ENCODE peak calls at places on chromosome 3, in seven cellular contexts. T, B, F, A, P, V and E are unnamed samples.

GRCh38 chr3:114552527-114552812 is 258.6 kb downstream of the TIGIT start:
- DNase-seq in P (no peak), F (no peak), V (peak; percentile 4), A (no peak), T (no peak), B (no peak), E (no peak)

GRCh38 chr3:36319683-36320082 is 60.6 kb upstream of the STAC start:
- DNase-seq in F (no peak), A (no peak), B (peak; percentile 24), T (no peak), V (no peak), P (no peak), E (no peak)

GRCh38 chr3:159669753-159670152 is 318.9 kb upstream of the IL12A start:
- DNase-seq in P (peak; percentile 18), T (no peak), B (peak; percentile 11), A (no peak), V (peak; percentile 73), F (no peak), E (no peak)

GRCh38 chr3:52527039-52527731 is 6.5 kb downstream of the NT5DC2 start:
- DNase-seq in B (peak; percentile 15), P (no peak), T (no peak), A (no peak), V (no peak), F (no peak), E (no peak)

GRCh38 chr3:179088306-179088705 is 16.7 kb upstream of the ZMAT3 start:
- DNase-seq in F (no peak), B (no peak), P (no peak), V (no peak), A (no peak), T (no peak), E (peak; percentile 36)

GRCh38 chr3:39121626-39122025 is 14.1 kb downstream of the TTC21A start:
- DNase-seq in A (no peak), V (no peak), P (no peak), T (no peak), B (no peak), F (no peak), E (peak; percentile 51)

GRCh38 chr3:160477750-160478149 is 28.2 kb upstream of the TRIM59 start:
- DNase-seq in F (no peak), A (no peak), B (no peak), P (no peak), V (no peak), T (peak; percentile 43), E (no peak)

GRCh38 chr3:130971208-130971607 is 55.4 kb downstream of the ASTE1 start:
- DNase-seq in F (peak; percentile 38), V (no peak), T (peak; percentile 55), A (no peak), B (no peak), P (no peak), E (no peak)

GRCh38 chr3:45534580-45535080 is 59.9 kb upstream of the LIMD1 start:
- DNase-seq in V (no peak), T (no peak), B (no peak), F (no peak), A (no peak), P (no peak), E (no peak)

GRCh38 chr3:114659109-114660081 is 365.6 kb downstream of the TIGIT start:
- DNase-seq in T (peak; percentile 30), F (no peak), A (no peak), B (peak; percentile 6), V (peak; percentile 23), P (no peak), E (no peak)

GRCh38 chr3:102941761-102942160 is 506.9 kb downstream of the ZPLD1 start:
- DNase-seq in B (no peak), F (no peak), T (no peak), P (no peak), A (no peak), V (no peak), E (no peak)

GRCh38 chr3:173396191-173397041 is 1.1 kb upstream of the NLGN1 start:
- DNase-seq in A (peak; percentile 43), T (peak; percentile 36), F (no peak), B (peak; percentile 44), V (peak; percentile 16), P (peak; percentile 37), E (no peak)

GRCh38 chr3:157459706-157460105 is 23.1 kb downstream of the PTX3 start:
- DNase-seq in B (no peak), P (no peak), F (peak; percentile 71), T (no peak), A (no peak), V (no peak), E (no peak)

GRCh38 chr3:170301404-170301803 is 56.1 kb upstream of the SKIL start:
- DNase-seq in P (no peak), V (no peak), A (no peak), B (no peak), F (no peak), T (peak; percentile 73), E (peak; percentile 7)

GRCh38 chr3:8641472-8641871 is 3.1 kb downstream of the SSUH2 start:
- DNase-seq in F (no peak), B (no peak), A (no peak), V (no peak), T (no peak), P (no peak), E (no peak)

GRCh38 chr3:17233398-17233800 is 348.6 kb downstream of the PLCL2 start:
- DNase-seq in A (peak; percentile 71), V (peak; percentile 65), F (peak; percentile 97), P (peak; percentile 45), B (peak; percentile 74), T (peak; percentile 81), E (peak; percentile 83)

GRCh38 chr3:42140665-42141203 is 49.6 kb downstream of the TRAK1 start:
- DNase-seq in F (no peak), P (no peak), T (no peak), A (no peak), B (no peak), V (no peak), E (no peak)

GRCh38 chr3:156576887-156577427 is 22.0 kb upstream of the SSR3 start:
- DNase-seq in A (no peak), F (no peak), P (no peak), T (no peak), V (no peak), B (no peak), E (no peak)

GRCh38 chr3:170572665-170573253 is 13.1 kb downstream of the SLC7A14 start:
- DNase-seq in V (peak; percentile 41), B (no peak), P (no peak), T (peak; percentile 89), F (peak; percentile 85), A (peak; percentile 80), E (no peak)

GRCh38 chr3:195009607-195010006 is 261.4 kb downstream of the XXYLT1 start:
- DNase-seq in T (no peak), B (no peak), V (no peak), A (no peak), F (no peak), P (no peak), E (no peak)
- H3K4me3 ChIP-seq in T (no peak overlapping the region), B (no peak overlapping the region), V (no peak overlapping the region), A (no peak overlapping the region), F (no peak overlapping the region), P (no peak overlapping the region), E (no peak overlapping the region)

DNA sequence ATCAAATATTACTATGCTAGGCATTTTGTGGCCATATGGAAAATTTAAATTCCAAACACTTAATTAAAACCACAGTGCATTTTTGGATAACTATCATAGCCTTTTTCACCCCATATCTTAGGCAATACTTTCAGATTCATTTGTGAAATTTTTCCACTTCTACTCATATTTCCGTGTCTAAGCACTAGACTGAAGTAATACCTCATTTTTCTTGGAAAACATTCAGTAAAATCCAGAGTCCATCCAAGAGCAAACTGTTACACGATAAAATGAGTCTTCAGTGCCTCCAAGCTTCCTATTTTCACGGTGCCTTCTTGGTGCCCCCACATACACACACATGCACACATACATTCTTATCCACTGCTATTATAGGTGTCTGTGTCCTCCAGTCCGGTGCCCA is 845.9 kb downstream of the TBL1XR1 start:
- DNase-seq in V (no peak), T (peak; percentile 78), F (no peak), P (no peak), B (no peak), A (no peak), E (no peak)
- H3K79me2 ChIP-seq in V (no peaks in the 10 kb centered on the region), T (no peaks in the 10 kb centered on the region), F (no peaks in the 10 kb centered on the region), P (no peaks in the 10 kb centered on the region), B (no peaks in the 10 kb centered on the region), A (no peaks in the 10 kb centered on the region), E (no peaks in the 10 kb centered on the region)

DNA sequence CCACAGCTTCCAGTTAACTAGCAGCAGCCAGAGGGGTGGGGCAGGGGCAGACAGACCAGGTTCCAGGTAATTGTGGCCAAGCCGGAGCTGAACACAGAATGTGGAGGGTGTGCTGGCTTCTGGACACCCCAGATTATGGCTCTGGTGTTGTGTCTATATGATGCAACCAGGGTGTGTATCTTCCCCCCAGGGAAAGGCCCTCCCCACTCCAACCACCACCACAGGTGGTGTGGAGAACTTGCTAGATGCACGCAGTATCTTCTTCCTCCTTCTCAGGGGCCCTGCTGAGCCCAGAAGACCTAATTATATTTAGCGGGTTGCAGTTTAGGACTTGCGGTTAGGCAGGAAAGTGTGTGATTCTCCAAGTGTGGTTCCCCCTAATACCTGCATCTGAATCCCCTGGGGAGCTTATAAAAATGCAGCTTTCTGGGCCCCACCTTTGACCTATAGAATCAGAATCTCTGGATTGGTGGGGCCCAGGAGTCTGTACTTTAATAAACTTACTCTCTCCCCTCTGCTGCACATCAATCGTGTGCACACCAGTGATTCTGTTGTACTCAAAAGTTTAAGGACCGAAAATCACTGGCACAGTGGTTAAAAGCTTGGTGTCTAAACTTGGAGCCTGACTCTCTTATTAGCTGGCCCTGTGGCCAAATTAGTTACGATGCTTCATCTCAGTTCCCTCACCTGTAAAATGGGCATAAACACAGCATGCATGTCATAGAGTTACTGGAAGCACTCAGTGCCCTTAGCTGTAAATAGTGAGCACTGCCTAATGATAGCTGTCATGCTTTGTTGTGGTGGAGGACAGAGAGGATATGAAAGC is 379.1 kb upstream of the PROK2 start:
- DNase-seq in B (no peak), V (no peak), T (no peak), F (no peak), P (no peak), A (peak; percentile 90), E (peak; percentile 99)
- TF ChIP-seq EZH2phosphoT487 in B (no peak), V (no peak), T (no peak), F (no peak), P (no peak), A (no peak), E (no peak)

GRCh38 chr3:15778332-15778858 is 19.4 kb downstream of the ANKRD28 start:
- DNase-seq in B (peak; percentile 12), A (no peak), V (no peak), F (no peak), T (no peak), P (no peak), E (no peak)

GRCh38 chr3:15781637-15782402 is 16.0 kb downstream of the ANKRD28 start:
- DNase-seq in B (peak; percentile 21), P (no peak), T (peak; percentile 51), V (no peak), A (no peak), F (no peak), E (no peak)

GRCh38 chr3:15782429-15782828 is 15.3 kb downstream of the ANKRD28 start:
- DNase-seq in P (no peak), T (peak; percentile 52), A (no peak), B (no peak), V (no peak), F (no peak), E (no peak)

GRCh38 chr3:15781131-15781530 is 16.6 kb downstream of the ANKRD28 start:
- DNase-seq in V (no peak), B (no peak), T (peak; percentile 56), P (no peak), A (no peak), F (no peak), E (no peak)

DNA sequence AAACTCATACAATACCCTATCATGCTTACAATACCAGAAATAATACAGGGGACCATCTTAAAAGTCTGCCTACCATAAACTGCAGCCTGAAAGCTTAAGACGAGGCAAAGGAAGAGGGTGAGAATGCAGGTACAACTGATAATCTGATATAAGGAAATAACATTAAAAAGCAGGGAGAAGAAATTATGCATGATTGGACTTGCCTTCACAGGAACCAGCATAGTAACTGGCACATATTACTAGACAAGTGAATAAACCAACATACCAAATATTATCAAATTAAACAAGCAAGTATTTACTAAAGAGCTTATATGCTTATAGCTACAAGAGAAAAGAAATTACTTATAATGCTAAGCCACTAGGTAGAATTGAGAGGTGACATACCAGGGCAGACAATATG is 18.7 kb downstream of the ANKRD28 start:
- DNase-seq in P (no peak), T (no peak), F (no peak), V (no peak), B (no peak), A (no peak), E (no peak)
- H3K4me3 ChIP-seq in P (no peak overlapping the region), T (no peak overlapping the region), F (no peak overlapping the region), V (no peak overlapping the region), B (no peak overlapping the region), A (no peak overlapping the region), E (no peak overlapping the region)